ENCODE peak calls at places on chromosomes 12 and 14, in four cellular contexts. J is fibroblast of mammary gland, Q is HT1080, C is NCI-H1694 treated with DMSO at 0.1 percent for 48 hours. A is an unnamed sample.

GRCh38 chr12:100346660-100347059 is 10.2 kb upstream of the SLC17A8 start:
- DNase-seq in J (peak), C (no peak), Q (peak), A (no peak)

GRCh38 chr12:18135509-18135908 is 45.5 kb upstream of the RERGL start:
- DNase-seq in Q (peak), J (peak), C (no peak), A (no peak)

GRCh38 chr12:93197067-93197593 is 180.6 kb upstream of the NUDT4 start:
- DNase-seq in J (peak), C (no peak), Q (no peak), A (no peak)

GRCh38 chr14:89650077-89650978 is 233.3 kb upstream of the FOXN3 start:
- DNase-seq in C (no peak), J (no peak), Q (no peak), A (no peak)

GRCh38 chr12:1474567-1475153 is 119.7 kb downstream of the FBXL14 start:
- DNase-seq in C (no peak), J (peak), Q (peak), A (no peak)

GRCh38 chr12:54658306-54659264 is 10.4 kb upstream of the DCD start:
- DNase-seq in C (peak), J (peak), Q (peak), A (no peak)

GRCh38 chr12:64385468-64385867 is 5.1 kb downstream of the C12orf56 start:
- DNase-seq in J (peak), C (no peak), Q (peak), A (no peak)

GRCh38 chr14:74574706-74575105 is 37.3 kb downstream of the LTBP2 start:
- DNase-seq in Q (peak), J (no peak), C (no peak), A (no peak)

GRCh38 chr14:55752580-55753365 is 172.8 kb downstream of the KTN1 start:
- DNase-seq in C (no peak), J (peak), Q (no peak), A (no peak)

GRCh38 chr14:75279739-75280447 is 1.3 kb downstream of the FOS start:
- DNase-seq in J (no peak), C (no peak), Q (no peak), A (no peak)

GRCh38 chr14:93984070-93984469 is 7.7 kb upstream of the ASB2 start:
- DNase-seq in Q (peak), C (no peak), J (no peak), A (no peak)

GRCh38 chr12:26614217-26614616 is 218.8 kb downstream of the ITPR2 start:
- DNase-seq in Q (peak), C (peak), J (peak), A (no peak)

GRCh38 chr12:1457901-1458300 is 136.5 kb downstream of the FBXL14 start:
- DNase-seq in C (no peak), J (peak), Q (peak), A (no peak)

GRCh38 chr14:35975814-35976213 is 149.7 kb downstream of the BRMS1L start:
- DNase-seq in J (no peak), Q (no peak), C (no peak), A (no peak)

GRCh38 chr14:25537846-25538455 is 488.0 kb upstream of the STXBP6 start:
- DNase-seq in Q (peak), C (peak), J (peak), A (no peak)

GRCh38 chr12:132429122-132429931 is 60.6 kb upstream of the FBRSL1 start:
- DNase-seq in C (peak), Q (peak), J (no peak), A (no peak)

GRCh38 chr12:23756416-23756815 is 193.1 kb downstream of the SOX5 start:
- DNase-seq in J (no peak), Q (no peak), C (no peak), A (no peak)

GRCh38 chr14:28765907-28766504 is 581 bp upstream of the FOXG1 start:
- DNase-seq in C (peak), J (no peak), Q (no peak), A (no peak)

GRCh38 chr14:81286574-81287370 is 66.0 kb upstream of the GTF2A1 start:
- DNase-seq in J (no peak), Q (no peak), C (no peak), A (no peak)

GRCh38 chr12:94740601-94741362 is 90.4 kb upstream of the TMCC3 start:
- DNase-seq in Q (no peak), J (no peak), C (no peak), A (no peak)

GRCh38 chr14:54475187-54475881 is 13.4 kb downstream of the GMFB start:
- DNase-seq in J (peak), C (no peak), Q (no peak), A (no peak)

GRCh38 chr12:5868585-5869295 is 76.3 kb downstream of the ANO2 start:
- DNase-seq in C (no peak), Q (no peak), J (no peak), A (no peak)

GRCh38 chr12:132557969-132558856 is 52.2 kb downstream of the LRCOL1 start:
- DNase-seq in Q (no peak), J (no peak), C (no peak), A (no peak)

GRCh38 chr14:75229923-75230792 is 48.5 kb upstream of the FOS start:
- DNase-seq in J (peak), Q (peak), C (peak), A (peak)

GRCh38 chr14:95485222-95485819 is 31.1 kb downstream of the SYNE3 start:
- DNase-seq in Q (no peak), C (no peak), J (peak), A (no peak)

GRCh38 chr14:55026793-55027560 is at the start of the genes SOCS4 and WDHD1:
- DNase-seq in Q (peak), C (peak), J (peak), A (peak)

GRCh38 chr14:53295985-53296582 is 143.0 kb upstream of the DDHD1 start:
- DNase-seq in C (peak), Q (peak), J (peak), A (no peak)

GRCh38 chr12:130920119-130920703 is 33.5 kb upstream of the ADGRD1 start:
- DNase-seq in C (no peak), Q (no peak), J (peak), A (no peak)

GRCh38 chr12:849192-849527 is 96.8 kb downstream of the WNK1 start:
- DNase-seq in Q (no peak), C (no peak), J (no peak), A (no peak)

GRCh38 chr14:67532606-67532997 is 488 bp upstream of the PLEKHH1 start:
- DNase-seq in J (no peak), C (no peak), Q (no peak), A (no peak)

GRCh38 chr14:23160924-23161522 is 22.4 kb downstream of the SLC7A8 start:
- DNase-seq in J (peak), Q (peak), C (no peak), A (no peak)

GRCh38 chr14:77589099-77589498 is 27.3 kb downstream of the SPTLC2 start:
- DNase-seq in Q (no peak), C (no peak), J (no peak), A (no peak)

GRCh38 chr12:6956332-6956727 is 5.2 kb downstream of the PTPN6 start:
- DNase-seq in J (no peak), Q (no peak), C (no peak), A (no peak)

GRCh38 chr12:29599397-29599796 is 101.9 kb upstream of the OVCH1 start:
- DNase-seq in C (no peak), J (peak), Q (no peak), A (no peak)

GRCh38 chr12:108833355-108833733 is 24.0 kb downstream of the SSH1 start:
- DNase-seq in Q (peak), C (no peak), J (peak), A (no peak)

GRCh38 chr12:69698769-69699540 is at the start of gene BEST3:
- DNase-seq in J (no peak), Q (no peak), C (peak), A (no peak)

GRCh38 chr12:26017484-26018211 is 59.2 kb downstream of the RASSF8 start:
- DNase-seq in Q (peak), J (peak), C (no peak), A (no peak)

A was measured in activated T-helper 1 cell treated with anti-CD3 and anti-CD28 coated beads, Interleukin-2, amount 50 U/mL, for 16 hours.